ENCODE peak calls at places on chromosomes 2 and 18, in five cellular contexts. T, B, E, J and Y are unnamed samples.

GRCh38 chr18:45050712-45051639 is 370.3 kb downstream of the SETBP1 start:
- DNase-seq in E (no peak), B (no peak), T (no peak), J (no peak), Y (no peak)

GRCh38 chr18:8450013-8450412 is 159.2 kb upstream of the RAB12 start:
- DNase-seq in B (no peak), E (no peak), T (peak; percentile 75), J (peak; percentile 18), Y (peak; percentile 47)

GRCh38 chr18:57027190-57027708 is 119.6 kb upstream of the BOD1L2 start:
- DNase-seq in E (no peak), B (no peak), J (no peak), T (no peak), Y (no peak)

GRCh38 chr2:219433666-219434467 is 776 bp upstream of the SPEG start:
- DNase-seq in J (peak; percentile 87), T (peak; percentile 87), B (peak; percentile 35), E (no peak), Y (peak; percentile 73)

GRCh38 chr2:64750001-64750816 is 96.5 kb upstream of the SERTAD2 start:
- DNase-seq in B (no peak), E (no peak), J (no peak), T (peak; percentile 52), Y (peak; percentile 25)

GRCh38 chr2:144010096-144010495 is 509.8 kb downstream of the ZEB2 start:
- DNase-seq in E (no peak), B (no peak), T (no peak), J (no peak), Y (no peak)

GRCh38 chr2:221787561-221787960 is 215.5 kb upstream of the EPHA4 start:
- DNase-seq in B (no peak), E (no peak), T (no peak), J (no peak), Y (no peak)

GRCh38 chr2:149068996-149069888 is 30.7 kb downstream of the LYPD6B start:
- DNase-seq in B (no peak), E (no peak), T (no peak), J (no peak), Y (no peak)

GRCh38 chr18:34809697-34810096 is 99.6 kb downstream of the DTNA start:
- DNase-seq in B (peak; percentile 52), J (peak; percentile 35), T (peak; percentile 82), E (no peak), Y (peak; percentile 71)

GRCh38 chr2:200095436-200095835 is 140.1 kb downstream of the MAIP1 start:
- DNase-seq in T (no peak), B (no peak), J (no peak), E (no peak), Y (no peak)

GRCh38 chr18:57502624-57503023 is 67.5 kb downstream of the ONECUT2 start:
- DNase-seq in B (no peak), E (no peak), T (no peak), J (no peak), Y (no peak)

GRCh38 chr18:23737578-23737977 is 48.3 kb downstream of the LAMA3 start:
- DNase-seq in E (no peak), B (no peak), J (no peak), T (no peak), Y (no peak)

GRCh38 chr2:207528980-207529329 is 807 bp upstream of the CREB1 start:
- DNase-seq in J (no peak), B (peak; percentile 25), E (no peak), T (no peak), Y (peak; percentile 31)

GRCh38 chr18:46379323-46379950 is 275.3 kb downstream of the HAUS1 start:
- DNase-seq in T (no peak), B (no peak), E (no peak), J (no peak), Y (no peak)

GRCh38 chr2:204945376-204945775 is 400.1 kb downstream of the PARD3B start:
- DNase-seq in T (no peak), E (no peak), B (no peak), J (no peak), Y (no peak)

GRCh38 chr18:50105027-50105426 is 89.9 kb downstream of the MYO5B start:
- DNase-seq in B (no peak), J (no peak), E (no peak), T (no peak), Y (no peak)

GRCh38 chr18:42183746-42184145 is 228.7 kb downstream of the PIK3C3 start:
- DNase-seq in E (no peak), J (no peak), T (no peak), B (no peak), Y (no peak)

GRCh38 chr18:62300359-62300963 is 24.6 kb upstream of the TNFRSF11A start:
- DNase-seq in T (no peak), B (no peak), J (no peak), E (no peak), Y (no peak)

GRCh38 chr2:113083311-113083710 is 15.5 kb downstream of the IL1F10 start:
- DNase-seq in T (no peak), J (no peak), E (no peak), B (no peak), Y (no peak)

GRCh38 chr2:211737282-211737681 is 801.3 kb downstream of the ERBB4 start:
- DNase-seq in B (no peak), E (no peak), T (no peak), J (no peak), Y (no peak)

GRCh38 chr2:210224660-210225460 is at the start of gene ACADL:
- DNase-seq in B (no peak), T (peak; percentile 76), J (no peak), E (no peak), Y (peak; percentile 67)

GRCh38 chr18:335741-336140 is 67.9 kb upstream of the THOC1 start:
- DNase-seq in B (no peak), E (no peak), T (no peak), J (no peak), Y (no peak)

GRCh38 chr2:128271891-128272585 is 46.6 kb downstream of the HS6ST1 start:
- DNase-seq in E (no peak), J (no peak), T (no peak), B (no peak), Y (no peak)

GRCh38 chr2:188668017-188668663 is 306.0 kb upstream of the COL3A1 start:
- DNase-seq in J (no peak), E (no peak), B (no peak), T (no peak), Y (no peak)

GRCh38 chr2:207188601-207189000 is 22.9 kb upstream of the KLF7 start:
- DNase-seq in T (no peak), J (no peak), B (no peak), E (no peak), Y (no peak)

DNA sequence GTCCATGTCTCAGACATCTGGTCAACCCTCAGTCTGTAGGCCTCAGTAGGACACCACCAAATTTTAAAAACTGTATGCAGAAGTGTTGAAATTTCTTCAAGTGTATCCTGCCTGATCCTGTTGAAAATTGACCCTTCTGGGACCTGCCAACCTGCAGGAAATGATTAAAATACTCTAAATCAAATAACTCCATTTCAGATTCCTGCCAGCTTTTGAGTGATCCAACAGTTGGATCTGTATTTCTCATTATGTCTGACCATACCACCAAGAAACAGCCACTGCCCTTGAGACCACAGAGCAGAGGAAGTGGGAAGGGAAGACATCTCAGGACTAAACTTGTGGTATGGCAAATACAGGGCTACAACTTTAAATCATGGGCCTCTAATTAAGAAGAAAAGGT is 113.4 kb downstream of the ANTXR1 start:
- DNase-seq in T (no peak), B (no peak), E (no peak), J (no peak), Y (no peak)
- TF ChIP-seq SUZ12 in T (no peak), B (no peak), E (no peak), J (no peak), Y (no peak)

GRCh38 chr2:240965296-240965904 is 33.0 kb upstream of the SNED1 start:
- DNase-seq in J (no peak), B (no peak), E (no peak), T (no peak), Y (no peak)
- TF ChIP-seq SUZ12 in J (no peak), B (no peak), E (no peak), T (no peak), Y (no peak)

GRCh38 chr2:109333414-109334194 is 204.6 kb downstream of the SH3RF3 start:
- DNase-seq in E (no peak), B (peak; percentile 16), T (no peak), J (no peak), Y (peak; percentile 25)
- TF ChIP-seq SUZ12 in E (no peak), B (no peak), T (no peak), J (no peak), Y (no peak)

DNA sequence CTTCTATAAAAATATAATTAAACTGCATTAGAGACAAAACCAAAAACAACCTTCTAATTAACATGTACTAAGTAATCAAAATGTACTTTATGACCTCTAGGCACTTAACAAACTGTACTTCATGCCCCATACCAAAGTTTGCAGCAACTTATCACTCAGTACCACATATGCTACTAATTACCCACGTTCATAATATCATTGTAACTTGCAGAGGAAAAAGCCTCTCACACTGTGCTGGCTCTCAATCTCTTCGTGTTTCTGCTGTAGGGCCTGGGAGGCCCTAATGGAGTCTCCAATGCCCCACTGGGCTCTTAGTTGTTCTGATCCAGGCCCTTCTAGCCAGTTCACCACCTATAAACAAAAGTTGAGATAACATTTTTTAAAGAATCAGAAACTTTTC is 82.1 kb upstream of the CCDC141 start:
- DNase-seq in J (no peak), T (no peak), B (no peak), E (no peak), Y (no peak)
- TF ChIP-seq SUZ12 in J (no peak), T (no peak), B (no peak), E (no peak), Y (no peak)